ENCODE peak calls at places on chromosomes 2 and 18, in nine cellular contexts. E, B, T, X, G, J, L, V and W are unnamed samples.

GRCh38 chr18:22848618-22849017 is 84.5 kb upstream of the RBBP8 start:
- DNase-seq in E (no peak), B (peak; percentile 45), T (no peak), X (no peak), G (no peak), J (no peak), L (no peak), V (no peak), W (no peak)

GRCh38 chr18:5630057-5630765 is 86.4 kb upstream of the EPB41L3 start:
- DNase-seq in E (no peak), B (no peak), T (no peak), X (no peak), G (peak; percentile 7), J (peak; percentile 57), L (peak; percentile 69), V (peak; percentile 93), W (peak; percentile 74)

GRCh38 chr18:37501136-37501535 is 64.5 kb downstream of the CELF4 start:
- DNase-seq in E (no peak), B (no peak), T (no peak), X (no peak), G (no peak), J (no peak), L (no peak), V (no peak), W (no peak)

GRCh38 chr2:108926561-108927380 is 62.2 kb downstream of the EDAR start:
- DNase-seq in E (no peak), B (no peak), T (no peak), X (no peak), G (no peak), J (no peak), L (no peak), V (no peak), W (no peak)

GRCh38 chr18:4284528-4284927 is 170.6 kb downstream of the DLGAP1 start:
- DNase-seq in E (no peak), B (no peak), T (no peak), X (no peak), G (no peak), J (no peak), L (no peak), V (no peak), W (no peak)

GRCh38 chr2:50722828-50723227 is 309.1 kb downstream of the NRXN1 start:
- DNase-seq in E (no peak), B (no peak), T (no peak), X (no peak), G (no peak), J (no peak), L (no peak), V (no peak), W (no peak)

GRCh38 chr2:138329591-138329990 is 172.0 kb upstream of the SPOPL start:
- DNase-seq in E (no peak), B (no peak), T (no peak), X (no peak), G (no peak), J (no peak), L (no peak), V (no peak), W (no peak)

GRCh38 chr2:208413931-208414330 is 7.3 kb downstream of the PTH2R start:
- DNase-seq in E (no peak), B (no peak), T (no peak), X (no peak), G (no peak), J (no peak), L (no peak), V (no peak), W (no peak)

GRCh38 chr2:29009711-29010677 is 28.9 kb downstream of the TOGARAM2 start:
- DNase-seq in E (no peak), B (no peak), T (no peak), X (no peak), G (no peak), J (no peak), L (no peak), V (no peak), W (no peak)

GRCh38 chr2:26567534-26567933 is 73.6 kb downstream of the CIB4 start:
- DNase-seq in E (no peak), B (no peak), T (no peak), X (no peak), G (no peak), J (no peak), L (no peak), V (no peak), W (no peak)

GRCh38 chr2:220029013-220029412 is 401.6 kb downstream of the SLC4A3 start:
- DNase-seq in E (no peak), B (peak; percentile 13), T (no peak), X (no peak), G (no peak), J (no peak), L (no peak), V (no peak), W (no peak)

GRCh38 chr2:222399038-222399783 is 25.1 kb upstream of the SGPP2 start:
- DNase-seq in E (no peak), B (no peak), T (no peak), X (no peak), G (no peak), J (no peak), L (no peak), V (peak; percentile 90), W (no peak)

GRCh38 chr2:85795331-85796045 is 41.7 kb downstream of the ATOH8 start:
- DNase-seq in E (no peak), B (no peak), T (no peak), X (no peak), G (no peak), J (no peak), L (no peak), V (no peak), W (no peak)

GRCh38 chr2:120763516-120763915 is 27.8 kb downstream of the GLI2 start:
- DNase-seq in E (no peak), B (no peak), T (no peak), X (no peak), G (no peak), J (no peak), L (no peak), V (no peak), W (no peak)

GRCh38 chr2:36485521-36485920 is 112.4 kb downstream of the FEZ2 start:
- DNase-seq in E (no peak), B (peak; percentile 65), T (no peak), X (no peak), G (no peak), J (no peak), L (no peak), V (no peak), W (no peak)

GRCh38 chr2:33365264-33365663 is 111.2 kb upstream of the RASGRP3 start:
- DNase-seq in E (no peak), B (no peak), T (no peak), X (no peak), G (no peak), J (no peak), L (no peak), V (no peak), W (no peak)

GRCh38 chr18:7870855-7871254 is 303.7 kb downstream of the PTPRM start:
- DNase-seq in E (no peak), B (no peak), T (no peak), X (no peak), G (no peak), J (no peak), L (no peak), V (no peak), W (no peak)

GRCh38 chr2:105754011-105754410 is 9.3 kb downstream of the NCK2 start:
- DNase-seq in E (no peak), B (no peak), T (no peak), X (peak; percentile 30), G (no peak), J (no peak), L (peak; percentile 59), V (no peak), W (no peak)

GRCh38 chr2:25903216-25903776 is 25.0 kb upstream of the ASXL2 start:
- DNase-seq in E (no peak), B (no peak), T (no peak), X (no peak), G (no peak), J (no peak), L (no peak), V (no peak), W (no peak)

GRCh38 chr18:79904357-79905147 is 46.9 kb downstream of the SLC66A2 start:
- DNase-seq in E (no peak), B (no peak), T (no peak), X (no peak), G (no peak), J (no peak), L (no peak), V (no peak), W (no peak)

GRCh38 chr18:48785091-48785614 is 165.6 kb downstream of the SMAD7 start:
- DNase-seq in E (peak; percentile 94), B (no peak), T (no peak), X (no peak), G (peak; percentile 78), J (no peak), L (peak; percentile 44), V (no peak), W (peak; percentile 91)

GRCh38 chr2:178292586-178292985 is 98.3 kb downstream of the OSBPL6 start:
- DNase-seq in E (no peak), B (no peak), T (no peak), X (no peak), G (no peak), J (no peak), L (no peak), V (no peak), W (no peak)

GRCh38 chr2:239539083-239539775 is 138.4 kb upstream of the HDAC4 start:
- DNase-seq in E (no peak), B (no peak), T (no peak), X (no peak), G (no peak), J (no peak), L (no peak), V (no peak), W (no peak)

GRCh38 chr2:84856785-84857184 is 24.1 kb downstream of the TRABD2A start:
- DNase-seq in E (no peak), B (no peak), T (no peak), X (no peak), G (peak; percentile 68), J (no peak), L (peak; percentile 63), V (no peak), W (no peak)

GRCh38 chr2:10402652-10403215 is 45.4 kb downstream of the ODC1 start:
- DNase-seq in E (no peak), B (no peak), T (no peak), X (no peak), G (no peak), J (no peak), L (no peak), V (no peak), W (no peak)

GRCh38 chr18:21134895-21135294 is 23.3 kb upstream of the ROCK1 start:
- DNase-seq in E (no peak), B (no peak), T (no peak), X (peak; percentile 34), G (peak; percentile 42), J (no peak), L (no peak), V (no peak), W (peak; percentile 26)

GRCh38 chr2:221276601-221277000 is 295.5 kb downstream of the EPHA4 start:
- DNase-seq in E (no peak), B (no peak), T (no peak), X (no peak), G (no peak), J (no peak), L (no peak), V (no peak), W (no peak)

GRCh38 chr2:235639387-235639786 is 145.5 kb downstream of the AGAP1 start:
- DNase-seq in E (no peak), B (peak; percentile 95), T (no peak), X (no peak), G (no peak), J (peak; percentile 75), L (no peak), V (no peak), W (no peak)

GRCh38 chr2:38377501-38378258 is 607 bp upstream of the ATL2 start:
- DNase-seq in E (no peak), B (peak; percentile 31), T (no peak), X (no peak), G (no peak), J (no peak), L (no peak), V (no peak), W (no peak)

GRCh38 chr2:11056614-11057013 is 98.7 kb upstream of the SLC66A3 start:
- DNase-seq in E (no peak), B (peak; percentile 85), T (no peak), X (no peak), G (no peak), J (no peak), L (no peak), V (no peak), W (no peak)